ENCODE peak calls at places on chromosomes 7 and 10, in eight cellular contexts. D is upper lobe of right lung; M is fibroblast of lung; W is uterus; Y is CD8-positive, alpha-beta T cell; Q is skeletal muscle cell; Z is mucosa of descending colon; F is GM12878. E is an unnamed sample.

GRCh38 chr7:957418-958220 is 3.1 kb upstream of the ADAP1 start:
- DNase-seq in D (peak), M (no peak), W (no peak), Y (no peak), Q (no peak), Z (peak), F (no peak), E (no peak)

GRCh38 chr10:90363799-90364483 is 493.9 kb downstream of the HTR7 start:
- DNase-seq in D (no peak), M (no peak), W (no peak), Y (no peak), Q (no peak), Z (no peak), F (no peak), E (no peak)

GRCh38 chr7:128168667-128169210 is 72.3 kb upstream of the LEP start:
- DNase-seq in D (no peak), M (peak), W (no peak), Y (peak), Q (no peak), Z (no peak), F (no peak), E (no peak)

GRCh38 chr7:145850636-145851035 is 266.0 kb upstream of the CNTNAP2 start:
- DNase-seq in D (no peak), M (no peak), W (no peak), Y (no peak), Q (no peak), Z (no peak), F (no peak), E (no peak)

GRCh38 chr10:124595143-124595883 is 133.7 kb downstream of the LHPP start:
- DNase-seq in D (no peak), M (no peak), W (no peak), Y (no peak), Q (no peak), Z (no peak), F (no peak), E (no peak)

GRCh38 chr10:99235872-99236626 is 397 bp upstream of the HPSE2 start:
- DNase-seq in D (no peak), M (peak), W (no peak), Y (no peak), Q (no peak), Z (no peak), F (no peak), E (no peak)

GRCh38 chr7:1555046-1555812 is 776 bp downstream of the TMEM184A start:
- DNase-seq in D (no peak), M (peak), W (peak), Y (no peak), Q (peak), Z (peak), F (no peak), E (peak)

GRCh38 chr7:111229951-111230350 is 139.0 kb downstream of the LRRN3 start:
- DNase-seq in D (no peak), M (no peak), W (no peak), Y (no peak), Q (no peak), Z (no peak), F (no peak), E (no peak)

GRCh38 chr7:105677803-105678583 is 96.7 kb upstream of the EFCAB10 start:
- DNase-seq in D (no peak), M (no peak), W (no peak), Y (peak), Q (no peak), Z (peak), F (peak), E (no peak)

GRCh38 chr7:35695628-35695888 is 623 bp upstream of the HERPUD2 start:
- DNase-seq in D (no peak), M (no peak), W (no peak), Y (peak), Q (no peak), Z (no peak), F (no peak), E (no peak)

GRCh38 chr7:31788445-31788844 is 101.4 kb downstream of the PPP1R17 start:
- DNase-seq in D (no peak), M (peak), W (no peak), Y (no peak), Q (no peak), Z (no peak), F (no peak), E (no peak)

GRCh38 chr10:26832960-26833359 is 27.8 kb downstream of the ABI1 start:
- DNase-seq in D (no peak), M (no peak), W (no peak), Y (no peak), Q (no peak), Z (no peak), F (no peak), E (no peak)

GRCh38 chr10:122588381-122588780 is 27.8 kb downstream of the DMBT1 start:
- DNase-seq in D (no peak), M (no peak), W (no peak), Y (no peak), Q (no peak), Z (no peak), F (no peak), E (no peak)

GRCh38 chr10:20088302-20088701 is 272.1 kb downstream of the PLXDC2 start:
- DNase-seq in D (no peak), M (no peak), W (no peak), Y (no peak), Q (no peak), Z (no peak), F (no peak), E (no peak)

GRCh38 chr10:6047847-6048246 is 14.3 kb downstream of the IL2RA start:
- DNase-seq in D (no peak), M (no peak), W (no peak), Y (no peak), Q (no peak), Z (no peak), F (no peak), E (no peak)

GRCh38 chr7:96501318-96501717 is 179.4 kb upstream of the SLC25A13 start:
- DNase-seq in D (no peak), M (no peak), W (no peak), Y (no peak), Q (no peak), Z (no peak), F (no peak), E (no peak)

GRCh38 chr10:78738861-78739260 is 329.9 kb upstream of the ZMIZ1 start:
- DNase-seq in D (no peak), M (no peak), W (no peak), Y (no peak), Q (no peak), Z (no peak), F (no peak), E (no peak)

GRCh38 chr7:66099551-66100407 is 14.9 kb upstream of the CRCP start:
- DNase-seq in D (peak), M (peak), W (peak), Y (no peak), Q (peak), Z (peak), F (no peak), E (peak)

GRCh38 chr7:13262929-13263530 is 575.6 kb downstream of the ARL4A start:
- DNase-seq in D (no peak), M (peak), W (no peak), Y (no peak), Q (no peak), Z (no peak), F (no peak), E (peak)

GRCh38 chr10:74165530-74165901 is 14.5 kb downstream of the ADK start:
- DNase-seq in D (no peak), M (peak), W (no peak), Y (no peak), Q (no peak), Z (no peak), F (no peak), E (no peak)

GRCh38 chr7:1974714-1975113 is 258.0 kb downstream of the MAD1L1 start:
- DNase-seq in D (peak), M (no peak), W (no peak), Y (no peak), Q (no peak), Z (no peak), F (no peak), E (no peak)

GRCh38 chr10:101008823-101009423 is 9.3 kb downstream of the LZTS2 start:
- DNase-seq in D (no peak), M (no peak), W (no peak), Y (no peak), Q (no peak), Z (no peak), F (no peak), E (no peak)

GRCh38 chr7:133638835-133639234 is 386.0 kb downstream of the EXOC4 start:
- DNase-seq in D (no peak), M (no peak), W (no peak), Y (no peak), Q (no peak), Z (no peak), F (no peak), E (no peak)

GRCh38 chr10:31693499-31693898 is 235.1 kb downstream of the ARHGAP12 start:
- DNase-seq in D (no peak), M (no peak), W (no peak), Y (no peak), Q (no peak), Z (no peak), F (no peak), E (no peak)

GRCh38 chr7:100705341-100705752 is 574 bp upstream of the POP7 start:
- DNase-seq in D (peak), M (peak), W (peak), Y (peak), Q (no peak), Z (peak), F (peak), E (no peak)

GRCh38 chr10:49758249-49758930 is 3.7 kb downstream of the OGDHL start:
- DNase-seq in D (no peak), M (no peak), W (no peak), Y (no peak), Q (no peak), Z (no peak), F (no peak), E (no peak)

GRCh38 chr10:110535958-110536891 is 31.3 kb upstream of the SMC3 start:
- DNase-seq in D (peak), M (peak), W (no peak), Y (peak), Q (peak), Z (no peak), F (peak), E (peak)

GRCh38 chr7:80941206-80941758 is 22.4 kb upstream of the SEMA3C start:
- DNase-seq in D (no peak), M (peak), W (no peak), Y (no peak), Q (peak), Z (no peak), F (no peak), E (no peak)

GRCh38 chr7:88309845-88310244 is 3.2 kb upstream of the STEAP4 start:
- DNase-seq in D (no peak), M (peak), W (no peak), Y (no peak), Q (no peak), Z (no peak), F (no peak), E (no peak)

GRCh38 chr7:128119036-128119435 is 87.8 kb upstream of the LRRC4 start:
- DNase-seq in D (no peak), M (no peak), W (no peak), Y (no peak), Q (no peak), Z (no peak), F (no peak), E (no peak)

GRCh38 chr7:151539055-151539714 is 19.5 kb upstream of the RHEB start:
- DNase-seq in D (no peak), M (no peak), W (peak), Y (no peak), Q (no peak), Z (no peak), F (no peak), E (no peak)

GRCh38 chr10:105358911-105359310 is 717.8 kb downstream of the SORCS3 start:
- DNase-seq in D (no peak), M (no peak), W (no peak), Y (no peak), Q (no peak), Z (no peak), F (no peak), E (no peak)

GRCh38 chr10:77547651-77548050 is 90.0 kb downstream of the KCNMA1 start:
- DNase-seq in D (no peak), M (no peak), W (no peak), Y (no peak), Q (no peak), Z (no peak), F (no peak), E (no peak)

GRCh38 chr10:61847640-61848039 is 53.9 kb upstream of the ARID5B start:
- DNase-seq in D (no peak), M (no peak), W (no peak), Y (no peak), Q (no peak), Z (no peak), F (no peak), E (no peak)

GRCh38 chr10:93757766-93758509 is at the start of gene LGI1:
- DNase-seq in D (no peak), M (no peak), W (no peak), Y (no peak), Q (no peak), Z (no peak), F (no peak), E (no peak)

GRCh38 chr7:143374556-143374955 is 6.6 kb upstream of the ZYX start:
- DNase-seq in D (no peak), M (no peak), W (no peak), Y (no peak), Q (no peak), Z (no peak), F (no peak), E (no peak)

GRCh38 chr7:48665361-48666135 is 258.8 kb upstream of the CDC14C start:
- DNase-seq in D (no peak), M (no peak), W (no peak), Y (no peak), Q (no peak), Z (no peak), F (no peak), E (no peak)

GRCh38 chr7:48667434-48667833 is 256.9 kb upstream of the CDC14C start:
- DNase-seq in D (no peak), M (no peak), W (no peak), Y (no peak), Q (no peak), Z (no peak), F (no peak), E (no peak)

GRCh38 chr7:48660482-48660881 is 263.9 kb upstream of the CDC14C start:
- DNase-seq in D (no peak), M (no peak), W (no peak), Y (no peak), Q (no peak), Z (no peak), F (no peak), E (no peak)

GRCh38 chr7:48664241-48664640 is 260.1 kb upstream of the CDC14C start:
- DNase-seq in D (no peak), M (no peak), W (no peak), Y (no peak), Q (no peak), Z (no peak), F (no peak), E (no peak)
- H3K4me3 ChIP-seq in D (no peak), M (no peak), W (no peak), Y (no peak), Q (no peak), Z (no peak), F (no peak), E (no peak)

DNA sequence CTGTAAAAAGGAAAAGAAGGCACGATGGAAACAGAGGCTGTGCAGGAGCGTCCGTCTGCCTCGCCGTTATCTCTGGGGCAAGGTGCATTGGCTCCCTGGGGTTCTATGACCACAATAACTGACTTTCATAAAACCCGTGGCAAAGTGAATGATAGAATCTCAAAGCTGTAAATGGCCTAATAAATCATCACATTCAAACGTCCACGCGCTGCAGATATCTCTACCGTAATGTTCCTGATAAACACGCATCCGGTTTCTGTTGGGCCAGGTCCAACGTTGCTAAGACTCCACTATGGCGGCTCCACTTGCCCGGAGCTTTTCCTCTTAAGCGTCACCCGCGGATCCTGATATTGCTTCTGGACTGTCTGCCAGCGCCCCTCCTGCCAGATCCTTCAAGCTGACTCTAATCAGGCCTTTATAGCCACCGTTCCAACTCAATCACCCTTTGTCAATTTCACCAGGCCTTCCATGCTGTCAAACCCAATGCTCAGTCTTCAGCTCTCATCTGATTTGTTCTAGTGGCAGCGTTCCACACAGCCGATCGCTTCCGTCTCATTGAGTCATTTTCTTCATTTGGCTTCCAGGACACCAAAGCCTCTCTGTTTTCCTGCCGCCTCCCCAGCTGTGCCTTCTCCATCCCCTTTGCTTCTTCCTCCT is 265.5 kb upstream of the FOXK1 start:
- DNase-seq in D (no peak), M (peak), W (no peak), Y (no peak), Q (no peak), Z (no peak), F (no peak), E (no peak)
- H3K4me3 ChIP-seq in D (peak), M (no peak), W (no peak), Y (no peak), Q (no peak), Z (no peak), F (no peak), E (no peak)

GRCh38 chr7:45564485-45564884 is 9.7 kb upstream of the ADCY1 start:
- DNase-seq in D (no peak), M (no peak), W (no peak), Y (no peak), Q (no peak), Z (no peak), F (no peak), E (no peak)
- H3K4me3 ChIP-seq in D (no peak), M (no peak), W (no peak), Y (no peak), Q (no peak), Z (no peak), F (no peak), E (no peak)

GRCh38 chr10:11677480-11677879 is 64.7 kb upstream of the ECHDC3 start:
- DNase-seq in D (no peak), M (no peak), W (no peak), Y (no peak), Q (no peak), Z (no peak), F (no peak), E (no peak)

GRCh38 chr10:11679946-11680345 is 62.2 kb upstream of the ECHDC3 start:
- DNase-seq in D (no peak), M (no peak), W (no peak), Y (no peak), Q (no peak), Z (no peak), F (no peak), E (no peak)

GRCh38 chr10:11682267-11682683 is 59.9 kb upstream of the ECHDC3 start:
- DNase-seq in D (no peak), M (no peak), W (no peak), Y (no peak), Q (no peak), Z (no peak), F (no peak), E (no peak)

GRCh38 chr10:11680496-11680895 is 61.7 kb upstream of the ECHDC3 start:
- DNase-seq in D (no peak), M (no peak), W (no peak), Y (no peak), Q (no peak), Z (no peak), F (no peak), E (no peak)

DNA sequence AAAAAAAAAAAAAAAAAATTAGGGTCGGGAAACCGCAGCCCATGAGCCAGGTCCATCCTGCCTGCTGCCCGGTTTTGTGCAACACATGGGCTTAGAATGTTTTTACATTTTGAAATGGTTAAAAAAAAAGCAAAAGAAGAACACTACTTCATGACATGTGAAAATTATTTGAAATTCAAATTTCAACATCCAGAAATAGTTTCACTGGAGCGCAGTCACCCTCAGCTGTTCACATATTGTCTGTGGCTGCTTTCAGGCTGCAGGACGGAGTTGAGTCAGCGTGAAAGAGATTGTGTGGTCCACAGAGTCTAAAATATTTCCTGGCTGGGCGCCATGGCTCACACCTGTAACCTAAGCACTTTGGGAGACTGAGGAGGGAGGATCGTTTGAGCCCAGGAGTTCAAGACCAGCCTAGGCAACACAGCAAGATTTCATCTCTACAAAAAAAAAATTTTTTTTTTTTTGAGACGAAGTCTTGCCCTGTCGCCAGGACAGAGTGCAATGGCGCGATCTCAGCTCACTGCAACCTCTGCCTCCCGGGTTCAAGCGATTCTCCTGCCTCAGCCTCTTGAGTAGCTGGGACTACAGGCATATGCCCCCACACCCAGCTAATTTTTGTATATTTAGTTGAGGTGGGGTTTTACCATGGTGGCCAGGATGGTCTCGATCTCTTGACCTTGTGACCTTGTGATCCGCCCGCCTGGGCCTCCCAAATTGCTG is 63.9 kb upstream of the ECHDC3 start:
- DNase-seq in D (no peak), M (peak), W (no peak), Y (no peak), Q (no peak), Z (no peak), F (peak), E (no peak)
- H3K4me3 ChIP-seq in D (no peak), M (no peak), W (no peak), Y (no peak), Q (no peak), Z (no peak), F (peak), E (no peak)

GRCh38 chr7:106864298-106865081 is 592 bp upstream of the PIK3CG start:
- DNase-seq in D (no peak), M (no peak), W (no peak), Y (no peak), Q (no peak), Z (no peak), F (peak), E (no peak)

GRCh38 chr7:106867641-106868351 is 2.7 kb downstream of the PIK3CG start:
- DNase-seq in D (no peak), M (no peak), W (no peak), Y (peak), Q (no peak), Z (peak), F (no peak), E (no peak)

GRCh38 chr7:106868364-106868763 is 3.3 kb downstream of the PIK3CG start:
- DNase-seq in D (no peak), M (no peak), W (no peak), Y (no peak), Q (no peak), Z (peak), F (no peak), E (no peak)

GRCh38 chr7:106865130-106866115 is at the start of gene PIK3CG:
- DNase-seq in D (no peak), M (no peak), W (no peak), Y (peak), Q (no peak), Z (no peak), F (peak), E (no peak)

GRCh38 chr7:106866298-106867281 is 1.5 kb downstream of the PIK3CG start:
- DNase-seq in D (no peak), M (no peak), W (no peak), Y (peak), Q (no peak), Z (no peak), F (peak), E (no peak)
- H3K4me3 ChIP-seq in D (peak), M (no peak), W (no peak), Y (peak), Q (no peak), Z (no peak), F (peak), E (no peak)

GRCh38 chr10:103153765-103154197 is 39.3 kb downstream of the NT5C2 start:
- DNase-seq in D (no peak), M (peak), W (no peak), Y (no peak), Q (no peak), Z (no peak), F (no peak), E (no peak)

GRCh38 chr10:103155485-103156085 is 37.5 kb downstream of the NT5C2 start:
- DNase-seq in D (no peak), M (no peak), W (no peak), Y (no peak), Q (no peak), Z (no peak), F (no peak), E (no peak)

GRCh38 chr10:103149991-103150622 is 43.0 kb downstream of the NT5C2 start:
- DNase-seq in D (no peak), M (peak), W (no peak), Y (no peak), Q (no peak), Z (no peak), F (no peak), E (no peak)

GRCh38 chr10:103154464-103155299 is 38.4 kb downstream of the NT5C2 start:
- DNase-seq in D (no peak), M (peak), W (no peak), Y (no peak), Q (no peak), Z (no peak), F (no peak), E (no peak)

GRCh38 chr10:103153302-103153759 is 39.7 kb downstream of the NT5C2 start:
- DNase-seq in D (no peak), M (peak), W (peak), Y (no peak), Q (no peak), Z (no peak), F (no peak), E (no peak)
- H3K4me3 ChIP-seq in D (peak), M (peak), W (no peak), Y (no peak), Q (peak), Z (no peak), F (no peak), E (peak)

E was measured in AG04450.